ENCODE peak calls at places on chromosome 20, in six cellular contexts. T is spleen; X is effector memory CD8-positive, alpha-beta T cell; E is astrocyte of the hippocampus; H is AG08396; Z is AG09309. R is an unnamed sample.

GRCh38 chr20:38034961-38035360 is 1.4 kb downstream of the RPRD1B start:
- DNase-seq in T (no peak), X (no peak), E (no peak), H (no peak), Z (no peak), R (no peak)

GRCh38 chr20:39632757-39633156 is 670.6 kb downstream of the DHX35 start:
- DNase-seq in T (no peak), X (no peak), E (no peak), H (no peak), Z (no peak), R (no peak)

GRCh38 chr20:38227578-38228360 is 32.8 kb downstream of the KIAA1755 start:
- DNase-seq in T (peak; percentile 69), X (no peak), E (no peak), H (no peak), Z (no peak), R (no peak)

GRCh38 chr20:10490706-10491105 is 55.6 kb downstream of the SLX4IP start:
- DNase-seq in T (no peak), X (no peak), E (peak; percentile 61), H (no peak), Z (no peak), R (no peak)

GRCh38 chr20:11652128-11652527 is 265.6 kb upstream of the BTBD3 start:
- DNase-seq in T (no peak), X (no peak), E (no peak), H (no peak), Z (no peak), R (no peak)

GRCh38 chr20:13649548-13649947 is 10.8 kb upstream of the TASP1 start:
- DNase-seq in T (no peak), X (no peak), E (peak; percentile 19), H (peak; percentile 45), Z (no peak), R (no peak)

GRCh38 chr20:2093200-2093781 is 8.3 kb upstream of the STK35 start:
- DNase-seq in T (no peak), X (peak; percentile 28), E (no peak), H (no peak), Z (no peak), R (peak; percentile 14)

GRCh38 chr20:39568090-39568489 is 605.9 kb downstream of the DHX35 start:
- DNase-seq in T (no peak), X (no peak), E (no peak), H (no peak), Z (no peak), R (no peak)